ENCODE peak calls at places on chromosomes 2 and 18, in five cellular contexts. D is BE2C, A is suprapubic skin, I is MM.1S, R is cardiac muscle cell. T is an unnamed sample.

GRCh38 chr18:22470511-22471181 is 52.9 kb upstream of the CTAGE1 start:
- DNase-seq in I (no peak), A (no peak), D (peak; percentile 33), R (peak; percentile 62), T (peak; percentile 30)

GRCh38 chr18:22332590-22332989 is 85.1 kb downstream of the CTAGE1 start:
- DNase-seq in A (no peak), I (no peak), R (no peak), D (peak; percentile 22), T (no peak)

GRCh38 chr2:116511426-116511825 is 1303.1 kb upstream of the DDX18 start:
- DNase-seq in A (no peak), D (no peak), R (no peak), I (no peak), T (no peak)

GRCh38 chr2:159714586-159714930 is 2.3 kb downstream of the MARCHF7 start:
- DNase-seq in R (no peak), D (no peak), I (no peak), A (no peak), T (no peak)

GRCh38 chr2:221415789-221416188 is 156.3 kb downstream of the EPHA4 start:
- DNase-seq in A (no peak), R (no peak), D (no peak), I (no peak), T (no peak)

GRCh38 chr2:229714080-229714735 is at the start of gene DNER:
- DNase-seq in D (peak; percentile 83), I (peak; percentile 67), R (no peak), A (no peak), T (peak; percentile 50)

GRCh38 chr18:27109403-27109802 is 75.7 kb downstream of the CHST9 start:
- DNase-seq in I (no peak), R (no peak), D (no peak), A (no peak), T (no peak)

GRCh38 chr18:57801379-57802165 is 1.5 kb downstream of the ATP8B1 start:
- DNase-seq in R (no peak), A (no peak), I (no peak), D (no peak), T (peak; percentile 15)

GRCh38 chr2:141331127-141331526 is 799.7 kb downstream of the LRP1B start:
- DNase-seq in D (no peak), A (no peak), R (peak; percentile 65), I (no peak), T (no peak)

GRCh38 chr2:223865907-223866508 is 28.6 kb upstream of the AP1S3 start:
- DNase-seq in I (peak; percentile 57), A (no peak), R (no peak), D (no peak), T (no peak)

GRCh38 chr2:61993422-61994024 is 88.0 kb downstream of the COMMD1 start:
- DNase-seq in R (peak; percentile 72), I (peak; percentile 35), D (peak; percentile 39), A (no peak), T (no peak)

DNA sequence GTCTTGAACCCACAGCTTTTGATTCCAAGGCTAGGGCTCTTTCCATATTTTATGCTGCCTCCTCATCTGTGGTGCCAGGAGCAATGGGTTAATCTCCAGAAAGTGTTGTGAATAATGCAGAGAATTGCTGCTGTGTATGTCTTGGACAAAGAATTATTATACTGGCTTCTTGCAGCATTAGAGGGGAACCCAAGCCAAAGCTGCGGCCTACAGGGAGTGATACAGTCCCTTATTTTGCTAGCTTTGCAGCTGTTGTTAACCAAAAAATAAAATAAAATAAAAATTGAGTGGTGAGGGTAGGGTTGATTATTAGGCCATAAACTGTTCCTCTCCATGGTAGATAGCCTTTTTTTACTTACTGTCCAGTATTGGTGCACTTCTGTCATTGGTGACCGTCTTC is 16.7 kb downstream of the WIPF1 start:
- DNase-seq in D (no peak), R (no peak), I (no peak), A (no peak), T (no peak)
- H3K36me3 ChIP-seq in D (no peaks in the 10 kb centered on the region), R (no peaks in the 10 kb centered on the region), I (peaks cover 37% of the 10 kb centered on the region), A (peaks cover 7% of the 10 kb centered on the region), T (no peaks in the 10 kb centered on the region)

GRCh38 chr2:82748653-82749052 is 1710.4 kb downstream of the SUCLG1 start:
- DNase-seq in I (no peak), A (no peak), R (peak; percentile 3), D (no peak), T (no peak)
- H3K36me3 ChIP-seq in I (no peaks in the 10 kb centered on the region), A (no peaks in the 10 kb centered on the region), R (no peaks in the 10 kb centered on the region), D (no peaks in the 10 kb centered on the region), T (no peaks in the 10 kb centered on the region)

GRCh38 chr2:219207254-219207883 is 787 bp downstream of the ZFAND2B start:
- DNase-seq in I (no peak), R (no peak), A (no peak), D (no peak), T (no peak)

GRCh38 chr2:219210572-219211362 is 4.2 kb downstream of the ZFAND2B start:
- DNase-seq in D (no peak), R (no peak), I (no peak), A (no peak), T (no peak)

GRCh38 chr2:219207884-219208740 is 1.5 kb downstream of the ZFAND2B start:
- DNase-seq in R (peak; percentile 62), I (no peak), D (no peak), A (no peak), T (no peak)

GRCh38 chr2:219209818-219210571 is 3.4 kb downstream of the ZFAND2B start:
- DNase-seq in D (no peak), A (no peak), I (no peak), R (no peak), T (no peak)

GRCh38 chr2:219209236-219209635 is 2.7 kb downstream of the ZFAND2B start:
- DNase-seq in D (no peak), R (no peak), A (no peak), I (no peak), T (no peak)
- H3K36me3 ChIP-seq in D (peaks cover 43% of the 10 kb centered on the region), R (peaks cover 8% of the 10 kb centered on the region), A (peaks cover 53% of the 10 kb centered on the region), I (no peaks in the 10 kb centered on the region), T (peaks cover 19% of the 10 kb centered on the region)

GRCh38 chr2:71154279-71154678 is 23.8 kb downstream of the MPHOSPH10 start:
- DNase-seq in D (no peak), A (no peak), I (no peak), R (no peak), T (no peak)

GRCh38 chr2:71148506-71149063 is 18.2 kb downstream of the MPHOSPH10 start:
- DNase-seq in R (no peak), A (no peak), I (no peak), D (no peak), T (no peak)

GRCh38 chr2:71151620-71152019 is 21.2 kb downstream of the MPHOSPH10 start:
- DNase-seq in R (no peak), A (no peak), D (no peak), I (no peak), T (no peak)

GRCh38 chr2:71153585-71153984 is 23.2 kb downstream of the MPHOSPH10 start:
- DNase-seq in D (no peak), A (no peak), R (no peak), I (no peak), T (no peak)

GRCh38 chr2:71150082-71150816 is 19.8 kb downstream of the MPHOSPH10 start:
- DNase-seq in I (no peak), R (peak; percentile 10), D (no peak), A (no peak), T (no peak)
- H3K36me3 ChIP-seq in I (peaks cover 16% of the 10 kb centered on the region), R (peaks cover 44% of the 10 kb centered on the region), D (peaks cover 9% of the 10 kb centered on the region), A (peaks cover 47% of the 10 kb centered on the region), T (peaks cover 5% of the 10 kb centered on the region)

GRCh38 chr2:205734436-205734835 is 52.1 kb downstream of the NRP2 start:
- DNase-seq in D (peak; percentile 74), R (peak; percentile 94), I (no peak), A (no peak), T (peak; percentile 21)
- H3K36me3 ChIP-seq in D (no peaks in the 10 kb centered on the region), R (peaks cover 8% of the 10 kb centered on the region), I (no peaks in the 10 kb centered on the region), A (no peaks in the 10 kb centered on the region), T (no peaks in the 10 kb centered on the region)

GRCh38 chr2:9912468-9912867 is 39.0 kb upstream of the GRHL1 start:
- DNase-seq in I (no peak), R (no peak), D (no peak), A (no peak), T (no peak)
- H3K36me3 ChIP-seq in I (no peaks in the 10 kb centered on the region), R (peaks cover 13% of the 10 kb centered on the region), D (peaks cover 39% of the 10 kb centered on the region), A (peaks cover 31% of the 10 kb centered on the region), T (peaks cover 3% of the 10 kb centered on the region)

GRCh38 chr2:100397117-100397860 is 20.2 kb downstream of the CHST10 start:
- DNase-seq in D (no peak), I (no peak), R (no peak), A (no peak), T (no peak)

GRCh38 chr2:100395532-100396350 is 21.7 kb downstream of the CHST10 start:
- DNase-seq in I (no peak), R (no peak), A (no peak), D (no peak), T (no peak)

GRCh38 chr2:100397976-100398375 is 19.5 kb downstream of the CHST10 start:
- DNase-seq in R (no peak), I (no peak), A (no peak), D (no peak), T (no peak)

GRCh38 chr2:100394111-100394641 is 23.3 kb downstream of the CHST10 start:
- DNase-seq in R (no peak), A (no peak), D (peak; percentile 67), I (no peak), T (no peak)

GRCh38 chr2:100396483-100396882 is 21.0 kb downstream of the CHST10 start:
- DNase-seq in D (no peak), R (no peak), I (no peak), A (no peak), T (no peak)
- H3K36me3 ChIP-seq in D (no peaks in the 10 kb centered on the region), R (peaks cover 7% of the 10 kb centered on the region), I (no peaks in the 10 kb centered on the region), A (peaks cover 18% of the 10 kb centered on the region), T (no peaks in the 10 kb centered on the region)

DNA sequence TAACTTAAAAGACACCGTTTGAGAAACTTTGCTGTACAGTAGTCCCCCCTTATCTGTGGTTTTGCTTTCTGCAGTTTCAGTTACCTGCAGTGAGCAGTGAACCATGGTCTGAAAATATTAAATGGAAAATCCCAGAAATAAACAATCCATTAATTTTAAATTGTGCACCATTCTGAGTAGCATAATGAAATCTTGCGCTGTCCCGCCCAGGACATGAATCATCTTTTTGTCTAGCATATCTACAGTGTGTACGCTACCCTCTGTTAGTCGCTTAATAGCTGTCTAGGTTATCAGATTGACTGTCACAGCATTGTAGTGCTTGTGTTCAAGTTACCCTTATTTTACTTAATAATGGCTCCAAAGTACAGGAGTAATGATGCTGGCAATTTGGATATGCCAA is 6.1 kb downstream of the ARPC2 start:
- DNase-seq in D (peak; percentile 32), A (no peak), I (no peak), R (peak; percentile 18), T (no peak)
- H3K36me3 ChIP-seq in D (peaks cover 31% of the 10 kb centered on the region), A (peaks cover 41% of the 10 kb centered on the region), I (peaks cover 14% of the 10 kb centered on the region), R (peaks cover 11% of the 10 kb centered on the region), T (peaks cover 2% of the 10 kb centered on the region)

DNA sequence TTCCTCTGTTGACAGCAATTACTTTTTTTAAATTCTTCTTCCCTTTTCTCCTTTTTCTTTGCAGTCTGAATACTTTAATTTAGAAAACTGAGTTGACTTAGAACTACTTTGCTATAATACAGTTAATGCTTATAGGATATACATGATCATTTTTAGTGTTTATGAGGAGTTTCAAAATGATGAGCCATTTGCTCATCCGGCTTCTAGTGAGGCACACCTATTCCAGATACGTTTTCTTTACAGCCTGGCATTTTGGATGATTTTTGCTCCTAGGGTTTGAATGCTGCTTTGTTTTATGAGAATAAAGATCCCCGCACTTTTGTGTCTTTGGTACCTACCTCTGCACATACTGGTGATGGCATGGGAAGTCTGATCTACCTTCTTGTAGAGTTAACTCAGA is 52.8 kb downstream of the EIF5B start:
- DNase-seq in D (no peak), I (no peak), A (no peak), R (no peak), T (no peak)
- H3K36me3 ChIP-seq in D (peaks cover 23% of the 10 kb centered on the region), I (peaks cover 11% of the 10 kb centered on the region), A (peaks cover 55% of the 10 kb centered on the region), R (peaks cover 13% of the 10 kb centered on the region), T (no peaks in the 10 kb centered on the region)

T was measured in Caco-2.